ENCODE peak calls at places on chromosome 9, in eight cellular contexts. I is lower lobe of right lung, P is RWPE2, C is A549, O is pancreas, F is right cardiac atrium, U is right lobe of liver, L is upper lobe of right lung. A is an unnamed sample.

GRCh38 chr9:35396560-35397215 is 93.2 kb upstream of the RUSC2 start:
- ATAC-seq in I (no peak), P (no peak), C (no peak), O (no peak), F (no peak), U (no peak), L (no peak), A (no peak)

GRCh38 chr9:7073679-7074078 is 315.9 kb downstream of the KDM4C start:
- ATAC-seq in I (no peak), P (no peak), C (no peak), O (no peak), F (no peak), U (no peak), L (no peak), A (no peak)

GRCh38 chr9:75188756-75189155 is 100.4 kb downstream of the OSTF1 start:
- ATAC-seq in I (no peak), P (peak; percentile 76), C (no peak), O (no peak), F (no peak), U (no peak), L (no peak), A (no peak)

GRCh38 chr9:100105861-100106260 is 6.8 kb downstream of the INVS start:
- ATAC-seq in I (no peak), P (no peak), C (no peak), O (no peak), F (no peak), U (no peak), L (no peak), A (no peak)

GRCh38 chr9:95342571-95342970 is 25.1 kb upstream of the FANCC start:
- ATAC-seq in I (no peak), P (no peak), C (no peak), O (no peak), F (no peak), U (no peak), L (no peak), A (no peak)

GRCh38 chr9:134593756-134594375 is 47.7 kb upstream of the COL5A1 start:
- ATAC-seq in I (no peak), P (no peak), C (no peak), O (no peak), F (no peak), U (no peak), L (no peak), A (no peak)

GRCh38 chr9:8437259-8437658 is 637.7 kb upstream of the DMAC1 start:
- ATAC-seq in I (no peak), P (no peak), C (no peak), O (no peak), F (no peak), U (no peak), L (no peak), A (no peak)

GRCh38 chr9:94872921-94873511 is 146.5 kb downstream of the AOPEP start:
- ATAC-seq in I (no peak), P (no peak), C (no peak), O (peak; percentile 21), F (peak; percentile 28), U (no peak), L (no peak), A (no peak)

GRCh38 chr9:121976751-121977150 is 116.4 kb downstream of the TTLL11 start:
- ATAC-seq in I (no peak), P (no peak), C (peak; percentile 85), O (no peak), F (no peak), U (peak; percentile 51), L (no peak), A (no peak)

GRCh38 chr9:133786371-133786753 is 48.2 kb upstream of the SARDH start:
- ATAC-seq in I (peak; percentile 5), P (no peak), C (no peak), O (peak; percentile 5), F (no peak), U (no peak), L (peak; percentile 6), A (no peak)

GRCh38 chr9:91843623-91844111 is 106.4 kb downstream of the ROR2 start:
- ATAC-seq in I (peak; percentile 36), P (no peak), C (no peak), O (peak; percentile 42), F (peak; percentile 62), U (no peak), L (peak; percentile 39), A (peak; percentile 35)

GRCh38 chr9:14511452-14511851 is 181.8 kb downstream of the ZDHHC21 start:
- ATAC-seq in I (no peak), P (peak; percentile 70), C (no peak), O (no peak), F (no peak), U (no peak), L (no peak), A (no peak)

GRCh38 chr9:131276891-131277672 is 772 bp upstream of the FAM78A start:
- ATAC-seq in I (no peak), P (no peak), C (no peak), O (peak; percentile 7), F (peak; percentile 15), U (no peak), L (peak; percentile 5), A (peak; percentile 10)

GRCh38 chr9:35619800-35620158 is 1.6 kb upstream of the CD72 start:
- ATAC-seq in I (no peak), P (no peak), C (no peak), O (no peak), F (no peak), U (no peak), L (no peak), A (no peak)

GRCh38 chr9:27787941-27788340 is 214.7 kb upstream of the C9orf72 start:
- ATAC-seq in I (no peak), P (no peak), C (no peak), O (no peak), F (no peak), U (no peak), L (peak; percentile 66), A (no peak)

DNA sequence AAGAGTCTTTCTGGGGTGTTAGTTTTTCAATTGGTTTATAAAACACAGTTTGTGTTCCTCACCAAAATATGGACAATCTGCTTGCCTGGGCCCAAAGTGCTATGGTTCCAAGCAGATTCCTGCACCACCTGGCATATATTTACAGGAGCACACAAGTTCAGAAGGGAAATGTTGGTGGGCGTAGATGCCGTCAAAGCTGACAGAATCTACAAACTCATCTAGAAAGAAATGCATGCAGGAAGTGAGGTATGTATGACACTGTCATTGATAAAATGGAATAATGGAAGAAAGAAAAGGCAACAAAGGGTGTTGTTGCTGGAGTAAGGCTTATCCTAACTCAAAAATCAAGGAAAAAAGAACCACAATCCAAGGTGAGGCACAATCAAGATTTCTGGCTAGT is 225.8 kb downstream of the MLLT3 start:
- ATAC-seq in I (no peak), P (no peak), C (no peak), O (no peak), F (no peak), U (no peak), L (no peak), A (no peak)
- H3K27ac ChIP-seq in I (no peak overlapping the region), P (no peak overlapping the region), C (no peak overlapping the region), O (no peak overlapping the region), F (no peak overlapping the region), U (no peak overlapping the region), L (no peak overlapping the region), A (no peak overlapping the region)

GRCh38 chr9:36864491-36865410 is 169.3 kb downstream of the PAX5 start:
- ATAC-seq in I (no peak), P (no peak), C (no peak), O (no peak), F (peak; percentile 27), U (no peak), L (peak; percentile 6), A (no peak)
- H3K27ac ChIP-seq in I (no peak overlapping the region), P (no peak overlapping the region), C (no peak overlapping the region), O (no peak overlapping the region), F (no peak overlapping the region), U (no peak overlapping the region), L (no peak overlapping the region), A (no peak overlapping the region)

GRCh38 chr9:127166651-127167524 is 44.5 kb upstream of the ANGPTL2 start:
- ATAC-seq in I (no peak), P (peak; percentile 95), C (no peak), O (no peak), F (no peak), U (no peak), L (no peak), A (no peak)
- H3K27ac ChIP-seq in I (no peak overlapping the region), P (peak overlapping the region; percentile 24), C (no peak overlapping the region), O (no peak overlapping the region), F (no peak overlapping the region), U (no peak overlapping the region), L (no peak overlapping the region), A (no peak overlapping the region)

DNA sequence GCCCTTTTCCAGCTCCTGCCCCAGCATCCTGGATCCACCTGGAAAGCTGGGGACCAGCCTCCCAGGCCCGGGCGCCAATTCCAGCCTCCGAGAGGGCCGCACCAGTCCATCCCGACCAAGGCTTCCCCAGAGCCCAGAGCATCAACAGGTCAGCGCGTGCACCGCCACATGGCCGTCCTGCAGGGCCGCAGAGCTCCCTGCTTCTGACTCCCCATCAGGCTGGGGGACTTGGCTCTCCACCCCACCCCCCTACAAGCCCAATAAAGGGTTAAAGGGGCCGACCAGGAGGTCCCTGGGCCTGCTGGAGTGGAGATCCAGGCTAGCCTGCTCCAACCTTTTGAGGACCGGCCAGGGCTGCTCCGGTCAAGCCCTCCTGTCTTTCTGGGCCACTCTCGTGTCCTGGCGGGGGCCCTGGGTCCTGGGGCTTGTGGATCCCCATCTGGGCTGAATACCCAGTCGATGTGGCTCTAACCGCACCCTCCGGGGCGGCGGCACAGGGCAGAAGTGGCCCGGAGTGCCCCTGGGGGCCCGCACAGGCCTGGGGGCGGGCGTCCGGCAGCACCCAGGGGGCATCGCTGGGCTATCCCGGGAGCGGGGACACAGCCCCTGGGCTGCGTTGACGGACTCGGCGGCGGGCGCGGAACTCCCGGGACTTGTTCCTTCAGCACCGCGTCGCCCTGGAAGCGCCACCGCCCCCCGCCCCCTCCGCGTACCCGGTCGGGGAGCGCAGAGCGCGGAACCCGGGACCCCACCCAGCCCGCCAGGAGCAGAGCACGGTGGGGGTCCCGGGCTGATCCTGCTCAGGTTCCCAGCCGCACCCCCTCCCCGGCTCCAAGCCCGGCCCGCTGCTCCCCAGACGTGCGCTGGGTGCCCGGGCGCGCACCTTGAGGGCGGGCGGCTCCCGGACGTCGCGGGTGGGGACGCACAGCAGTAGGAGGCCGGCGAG is 590 bp downstream of the ENTPD2 start:
- ATAC-seq in I (peak; percentile 6), P (peak; percentile 19), C (peak; percentile 0), O (peak; percentile 2), F (no peak), U (no peak), L (peak; percentile 23), A (no peak)
- H3K27ac ChIP-seq in I (no peak overlapping the region), P (no peak overlapping the region), C (peak overlapping the region; percentile 88), O (no peak overlapping the region), F (no peak overlapping the region), U (no peak overlapping the region), L (no peak overlapping the region), A (peak overlapping the region; percentile 68)

A was measured in gastroesophageal sphincter.